ENCODE peak calls at places on chromosomes 7 and 10, in ten cellular contexts. Z, U, G, E, R, J, N, F, Q and T are unnamed samples.

GRCh38 chr10:17616403-17617030 is 657 bp downstream of the HACD1 start:
- DNase-seq in Z (peak; percentile 84), F (peak; percentile 92), J (peak; percentile 18), R (peak; percentile 95), U (peak; percentile 69), N (no peak), G (peak; percentile 29), Q (no peak), E (peak; percentile 76), T (no peak)

GRCh38 chr7:114439581-114439980 is 25.0 kb downstream of the FOXP2 start:
- DNase-seq in R (no peak), U (no peak), F (no peak), N (no peak), G (no peak), Q (no peak), Z (no peak), J (no peak), E (no peak), T (no peak)

GRCh38 chr10:7165500-7166177 is 245.2 kb downstream of the SFMBT2 start:
- DNase-seq in U (no peak), E (no peak), R (no peak), N (no peak), Q (no peak), Z (no peak), J (no peak), G (no peak), F (no peak), T (no peak)

GRCh38 chr10:129293991-129294700 is 172.9 kb upstream of the MGMT start:
- DNase-seq in Z (no peak), Q (no peak), J (no peak), F (no peak), R (no peak), E (no peak), G (no peak), U (no peak), N (no peak), T (no peak)

GRCh38 chr10:81600185-81600584 is 274.8 kb upstream of the NRG3 start:
- DNase-seq in G (no peak), Z (no peak), R (no peak), F (no peak), Q (no peak), N (no peak), J (no peak), U (peak; percentile 3), E (no peak), T (no peak)

GRCh38 chr7:79241288-79242055 is 212.0 kb downstream of the MAGI2 start:
- DNase-seq in F (no peak), Q (no peak), Z (no peak), U (peak; percentile 85), J (no peak), R (no peak), G (no peak), N (peak; percentile 29), E (no peak), T (no peak)

GRCh38 chr10:67836972-67837371 is 1.0 kb downstream of the DNAJC12 start:
- DNase-seq in R (no peak), Z (no peak), U (no peak), J (no peak), E (no peak), Q (no peak), G (no peak), F (no peak), N (no peak), T (no peak)

GRCh38 chr10:73837072-73837471 is 25.7 kb upstream of the NDST2 start:
- DNase-seq in J (no peak), Z (no peak), E (no peak), F (no peak), U (peak; percentile 50), R (no peak), G (no peak), N (peak; percentile 42), Q (no peak), T (no peak)

GRCh38 chr7:39951156-39951942 is 1.3 kb downstream of the CDK13 start:
- DNase-seq in R (peak; percentile 85), J (peak; percentile 69), E (peak; percentile 93), F (peak; percentile 82), N (no peak), Z (peak; percentile 64), Q (peak; percentile 75), U (peak; percentile 55), G (peak; percentile 87), T (peak; percentile 92)

GRCh38 chr7:39948375-39948774 is 1.7 kb upstream of the CDK13 start:
- DNase-seq in Q (no peak), G (peak; percentile 54), N (no peak), F (no peak), Z (peak; percentile 18), U (no peak), R (no peak), J (no peak), E (peak; percentile 48), T (no peak)

GRCh38 chr7:39950473-39951155 is 558 bp downstream of the CDK13 start:
- DNase-seq in J (peak; percentile 42), Q (peak; percentile 45), N (no peak), G (peak; percentile 61), F (peak; percentile 83), E (peak; percentile 83), Z (peak; percentile 24), U (peak; percentile 49), R (peak; percentile 87), T (no peak)

GRCh38 chr7:39948932-39949928 is 826 bp upstream of the CDK13 start:
- DNase-seq in U (peak; percentile 100), Z (peak; percentile 99), Q (peak; percentile 99), F (peak; percentile 100), E (peak; percentile 100), R (peak; percentile 100), G (peak; percentile 100), J (peak; percentile 99), N (peak; percentile 99), T (peak; percentile 99)

GRCh38 chr7:39949980-39950472 is at the start of gene CDK13:
- DNase-seq in R (peak; percentile 93), E (peak; percentile 98), Z (peak; percentile 82), U (peak; percentile 74), Q (peak; percentile 82), G (peak; percentile 97), N (no peak), F (peak; percentile 90), J (peak; percentile 91), T (peak; percentile 94)
- TF ChIP-seq CTCF in R (peak; percentile 19), E (no peak), Z (no peak), U (no peak), Q (no peak), G (no peak), N (no peak), F (no peak), J (no peak), T (no peak)

DNA sequence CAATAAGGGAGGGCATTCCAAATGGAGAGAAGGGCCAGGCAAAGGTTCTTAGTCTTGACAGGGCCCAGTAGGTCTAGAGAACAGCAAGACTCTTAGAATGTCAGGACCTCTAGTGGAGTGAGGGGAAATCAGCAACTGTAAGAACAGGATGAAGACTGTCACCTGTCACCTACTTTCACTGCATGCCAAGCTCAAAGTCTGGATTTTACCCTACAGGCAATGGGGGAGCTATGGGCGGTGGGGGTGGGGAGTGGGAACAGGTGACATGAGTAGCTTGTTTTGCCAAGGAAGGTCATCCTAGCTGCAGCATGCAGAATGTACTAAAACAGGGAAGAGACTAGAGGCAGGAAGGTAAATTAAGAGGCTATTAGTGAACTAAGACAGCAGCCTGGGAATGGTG is 18.3 kb downstream of the GOT1 start:
- DNase-seq in U (no peak), E (no peak), J (no peak), Z (no peak), R (no peak), Q (no peak), F (no peak), N (no peak), G (no peak), T (no peak)
- TF ChIP-seq CTCF in U (no peak), E (no peak), J (no peak), Z (no peak), R (no peak), Q (no peak), F (no peak), N (no peak), G (no peak), T (no peak)

GRCh38 chr10:4070921-4071320 is 285.9 kb upstream of the KLF6 start:
- DNase-seq in Z (no peak), R (no peak), F (no peak), G (no peak), J (no peak), Q (no peak), E (no peak), N (no peak), U (no peak), T (no peak)

GRCh38 chr10:4074559-4075407 is 289.8 kb upstream of the KLF6 start:
- DNase-seq in N (no peak), Z (no peak), E (no peak), G (no peak), U (peak; percentile 55), R (no peak), J (no peak), F (no peak), Q (no peak), T (no peak)

GRCh38 chr10:4075443-4075842 is 290.4 kb upstream of the KLF6 start:
- DNase-seq in R (no peak), F (no peak), E (no peak), U (no peak), G (no peak), J (no peak), Z (no peak), Q (no peak), N (no peak), T (no peak)

GRCh38 chr10:4070171-4070570 is 285.2 kb upstream of the KLF6 start:
- DNase-seq in N (no peak), R (no peak), G (no peak), E (no peak), J (no peak), U (no peak), Q (no peak), Z (no peak), F (no peak), T (no peak)

DNA sequence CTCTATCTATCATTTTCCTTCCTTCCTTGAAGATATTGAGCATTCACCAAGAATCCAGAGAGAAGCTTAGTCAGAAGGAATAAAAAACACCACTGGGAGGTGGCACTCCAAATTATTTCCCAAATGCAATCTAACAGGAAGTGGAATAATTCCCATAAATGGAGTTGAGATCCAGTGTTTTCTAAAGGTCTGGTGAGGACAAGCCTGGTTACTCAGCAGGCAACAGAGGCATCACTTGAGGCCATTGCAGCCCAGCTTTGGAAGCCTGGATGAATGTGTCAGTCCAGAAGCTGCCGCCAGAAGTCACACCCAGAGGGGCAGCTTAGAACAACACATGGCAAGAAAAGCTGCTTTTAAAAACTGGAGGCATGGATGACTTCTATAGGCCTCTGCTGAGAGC is 288.9 kb upstream of the KLF6 start:
- DNase-seq in Q (no peak), Z (no peak), F (peak; percentile 61), R (no peak), J (no peak), U (peak; percentile 90), G (no peak), E (no peak), N (no peak), T (no peak)
- TF ChIP-seq CTCF in Q (no peak), Z (no peak), F (no peak), R (no peak), J (no peak), U (no peak), G (no peak), E (no peak), N (no peak), T (no peak)

GRCh38 chr7:142553216-142553615 is 196.1 kb upstream of the PRSS1 start:
- DNase-seq in Z (no peak), U (peak; percentile 86), R (no peak), N (no peak), J (no peak), F (no peak), Q (no peak), G (no peak), E (no peak), T (no peak)

GRCh38 chr7:142554555-142555532 is 194.4 kb upstream of the PRSS1 start:
- DNase-seq in E (peak; percentile 14), G (no peak), Q (no peak), Z (peak; percentile 48), N (no peak), U (peak; percentile 64), F (no peak), J (no peak), R (no peak), T (no peak)

DNA sequence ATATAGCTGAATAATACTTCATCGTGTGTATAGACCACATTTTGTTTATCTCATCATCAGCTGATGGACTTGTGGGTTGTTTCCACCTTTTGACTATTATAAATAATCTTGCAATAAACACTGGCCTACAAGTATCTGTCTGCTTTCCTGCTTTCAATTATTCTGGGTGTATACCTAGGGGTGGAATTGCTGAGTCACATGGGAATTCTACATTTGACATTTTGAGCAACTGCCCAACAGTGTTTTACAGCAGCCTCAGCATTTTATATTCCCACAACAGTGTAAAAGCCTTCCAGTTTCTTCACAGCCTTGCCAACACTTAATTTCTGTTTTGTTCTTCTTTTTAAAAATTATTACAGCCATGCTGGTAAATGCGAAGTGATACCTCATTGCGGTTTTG is 200.3 kb upstream of the PRSS1 start:
- DNase-seq in E (no peak), U (peak; percentile 76), F (no peak), Q (no peak), R (no peak), G (no peak), J (no peak), N (no peak), Z (no peak), T (peak; percentile 12)
- TF ChIP-seq CTCF in E (no peak), U (no peak), F (no peak), Q (no peak), R (no peak), G (no peak), J (no peak), N (no peak), Z (no peak), T (no peak)